ENCODE peak calls at places on chromosome 13, in five cellular contexts. V is RWPE1, U is tibial nerve, J is NCI-H2171, F is NCI-H524. Z is an unnamed sample.

GRCh38 chr13:113623491-113624234 is 34.3 kb downstream of the ATP4B start:
- DNase-seq in V (no peak), U (no peak), J (no peak), F (no peak), Z (no peak)

GRCh38 chr13:38636106-38636505 is 50.8 kb upstream of the FREM2 start:
- DNase-seq in V (no peak), U (no peak), J (no peak), F (no peak), Z (no peak)

GRCh38 chr13:98476538-98476966 is 100.4 kb downstream of the STK24 start:
- DNase-seq in V (peak), U (no peak), J (no peak), F (no peak), Z (peak)

GRCh38 chr13:99320693-99321481 is 13.7 kb upstream of the GPR183 start:
- DNase-seq in V (peak), U (no peak), J (no peak), F (no peak), Z (no peak)

GRCh38 chr13:101523154-101523669 is 70.7 kb downstream of the ITGBL1 start:
- DNase-seq in V (no peak), U (no peak), J (no peak), F (no peak), Z (no peak)

GRCh38 chr13:113192902-113193301 is 15.6 kb downstream of the PCID2 start:
- DNase-seq in V (peak), U (no peak), J (no peak), F (no peak), Z (no peak)

GRCh38 chr13:75818181-75819110 is 182.3 kb downstream of the LMO7 start:
- DNase-seq in V (no peak), U (no peak), J (no peak), F (no peak), Z (no peak)

GRCh38 chr13:58340895-58341294 is 709.4 kb downstream of the PCDH17 start:
- DNase-seq in V (no peak), U (no peak), J (no peak), F (no peak), Z (no peak)

GRCh38 chr13:110580800-110581199 is 19.3 kb upstream of the RAB20 start:
- DNase-seq in V (no peak), U (no peak), J (no peak), F (no peak), Z (no peak)

GRCh38 chr13:105450784-105451183 is 1084.7 kb downstream of the EFNB2 start:
- DNase-seq in V (no peak), U (no peak), J (no peak), F (no peak), Z (no peak)

Z was measured in right atrium auricular region.